ENCODE peak calls at places on chromosomes 4 and X, in five cellular contexts. X, U, Q, B and S are unnamed samples. For H3K36me3, the result is how much of the 10 kb centered on the place peaks cover.

GRCh38 chrX:15750611-15751159 is 12.6 kb downstream of the CA5B start:
- DNase-seq in X (no peak), U (no peak), Q (no peak), B (no peak), S (no peak)

GRCh38 chrX:40011483-40012038 is 86.2 kb downstream of the BCOR start:
- DNase-seq in X (no peak), U (no peak), Q (no peak), B (no peak), S (no peak)

GRCh38 chr4:92305148-92305877 is 1.5 kb downstream of the GRID2 start:
- DNase-seq in X (peak), U (peak), Q (peak), B (no peak), S (peak)

GRCh38 chrX:69995400-69996101 is 54.2 kb downstream of the AWAT2 start:
- DNase-seq in X (no peak), U (no peak), Q (no peak), B (no peak), S (no peak)

GRCh38 chr4:140151700-140152014 is 2.3 kb downstream of the MAML3 start:
- DNase-seq in X (peak), U (peak), Q (peak), B (peak), S (peak)

GRCh38 chr4:55758081-55758480 is 61.5 kb upstream of the EXOC1L start:
- DNase-seq in X (no peak), U (no peak), Q (no peak), B (no peak), S (no peak)

GRCh38 chrX:135521405-135522131 is 1.1 kb downstream of the INTS6L start:
- DNase-seq in X (peak), U (peak), Q (peak), B (peak), S (peak)

GRCh38 chr4:187071896-187072295 is 348.2 kb upstream of the FAT1 start:
- DNase-seq in X (no peak), U (no peak), Q (no peak), B (no peak), S (no peak)

GRCh38 chr4:97656034-97656720 is 487.1 kb downstream of the STPG2 start:
- DNase-seq in X (no peak), U (no peak), Q (peak), B (no peak), S (peak)

GRCh38 chr4:60173718-60174117 is 1026.4 kb upstream of the ADGRL3 start:
- DNase-seq in X (no peak), U (no peak), Q (no peak), B (no peak), S (no peak)

GRCh38 chr4:186831574-186831973 is 107.9 kb upstream of the FAT1 start:
- DNase-seq in X (no peak), U (no peak), Q (no peak), B (no peak), S (no peak)

GRCh38 chr4:7384929-7385890 is 49.5 kb downstream of the PSAPL1 start:
- DNase-seq in X (no peak), U (no peak), Q (no peak), B (no peak), S (no peak)

GRCh38 chr4:173399016-173399415 is at the start of gene SCRG1:
- DNase-seq in X (peak), U (no peak), Q (no peak), B (no peak), S (no peak)

GRCh38 chr4:8917321-8917811 is 45.7 kb upstream of the HMX1 start:
- DNase-seq in X (no peak), U (no peak), Q (no peak), B (peak), S (no peak)

GRCh38 chrX:120457766-120458180 is 11.3 kb downstream of the LAMP2 start:
- DNase-seq in X (no peak), U (no peak), Q (peak), B (no peak), S (no peak)

GRCh38 chr4:5050520-5050955 is 742 bp upstream of the STK32B start:
- DNase-seq in X (peak), U (peak), Q (peak), B (peak), S (peak)

GRCh38 chrX:120697053-120697452 is 67.2 kb upstream of the C1GALT1C1 start:
- DNase-seq in X (no peak), U (no peak), Q (no peak), B (no peak), S (no peak)

GRCh38 chr4:68373513-68373912 is 23.6 kb upstream of the YTHDC1 start:
- DNase-seq in X (peak), U (peak), Q (peak), B (no peak), S (peak)
- H3K4me3 ChIP-seq in X (peak), U (no peak), Q (peak), B (no peak), S (peak)

GRCh38 chrX:68838571-68838910 is 9.7 kb downstream of the EFNB1 start:
- DNase-seq in X (no peak), U (no peak), Q (no peak), B (no peak), S (no peak)
- H3K36me3 ChIP-seq in X (under half), U (under half), Q (under half), B (under half), S (under half)

DNA sequence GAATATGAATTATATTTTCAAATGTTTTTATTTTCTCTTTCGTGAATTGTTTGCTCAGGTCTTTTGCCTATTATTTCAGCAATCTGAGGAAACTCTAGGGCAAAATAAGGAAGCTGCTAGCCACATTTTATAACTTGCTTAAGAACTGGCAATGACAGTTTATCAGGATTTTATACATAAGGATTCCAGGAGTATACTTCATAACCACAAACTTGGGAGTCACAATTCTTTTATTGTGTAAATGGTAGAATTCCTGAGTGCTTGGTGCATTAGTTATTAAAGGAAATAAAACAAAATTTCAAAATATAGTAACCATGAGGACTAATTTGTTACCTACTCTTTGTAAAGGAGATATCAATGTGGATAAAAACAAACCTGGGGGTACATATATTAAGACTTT is 54.4 kb downstream of the PALLD start:
- DNase-seq in X (no peak), U (no peak), Q (peak), B (no peak), S (no peak)
- H3K4me3 ChIP-seq in X (no peak), U (no peak), Q (no peak), B (no peak), S (no peak)

DNA sequence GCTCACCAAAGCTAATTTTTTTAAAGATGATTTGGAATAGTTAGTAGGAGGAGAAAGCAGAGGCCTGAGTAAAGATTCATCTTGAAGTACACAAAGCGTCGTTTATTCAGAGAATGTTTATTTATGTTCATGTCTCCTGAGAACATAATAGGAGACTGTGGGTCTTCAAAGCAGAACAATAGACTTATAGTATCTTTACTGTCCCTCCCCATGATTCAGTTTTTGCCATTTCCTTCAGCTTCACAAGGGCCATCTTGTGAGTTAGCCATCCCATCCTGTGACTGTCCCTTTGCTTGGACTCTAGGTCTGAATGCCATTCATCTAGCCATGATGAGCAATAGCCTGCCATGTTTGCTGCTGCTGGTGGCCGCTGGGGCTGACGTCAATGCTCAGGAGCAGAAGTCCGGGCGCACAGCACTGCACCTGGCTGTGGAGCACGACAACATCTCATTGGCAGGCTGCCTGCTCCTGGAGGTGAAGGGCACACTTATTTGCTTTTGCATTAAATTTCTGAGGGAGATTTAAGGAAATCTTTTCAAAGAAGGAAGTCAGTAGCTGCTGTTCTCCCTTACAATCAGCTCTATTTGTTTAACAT is 105.8 kb downstream of the NFKB1 start:
- DNase-seq in X (no peak), U (no peak), Q (no peak), B (no peak), S (no peak)
- H3K36me3 ChIP-seq in X (half or more), U (under half), Q (under half), B (under half), S (half or more)

GRCh38 chrX:153689654-153690465 is 2.1 kb downstream of the SLC6A8 start:
- DNase-seq in X (no peak), U (no peak), Q (no peak), B (peak), S (no peak)
- H3K4me3 ChIP-seq in X (peak), U (no peak), Q (peak), B (peak), S (peak)

GRCh38 chrX:310621-311155 is 7.9 kb downstream of the GTPBP6 start:
- DNase-seq in X (no peak), U (no peak), Q (no peak), B (no peak), S (peak)

GRCh38 chrX:314049-314448 is 4.5 kb downstream of the GTPBP6 start:
- DNase-seq in X (peak), U (no peak), Q (no peak), B (no peak), S (no peak)

GRCh38 chrX:311156-312129 is 7.2 kb downstream of the GTPBP6 start:
- DNase-seq in X (no peak), U (no peak), Q (no peak), B (no peak), S (peak)

GRCh38 chrX:313546-313945 is 5.0 kb downstream of the GTPBP6 start:
- DNase-seq in X (peak), U (no peak), Q (no peak), B (no peak), S (no peak)

DNA sequence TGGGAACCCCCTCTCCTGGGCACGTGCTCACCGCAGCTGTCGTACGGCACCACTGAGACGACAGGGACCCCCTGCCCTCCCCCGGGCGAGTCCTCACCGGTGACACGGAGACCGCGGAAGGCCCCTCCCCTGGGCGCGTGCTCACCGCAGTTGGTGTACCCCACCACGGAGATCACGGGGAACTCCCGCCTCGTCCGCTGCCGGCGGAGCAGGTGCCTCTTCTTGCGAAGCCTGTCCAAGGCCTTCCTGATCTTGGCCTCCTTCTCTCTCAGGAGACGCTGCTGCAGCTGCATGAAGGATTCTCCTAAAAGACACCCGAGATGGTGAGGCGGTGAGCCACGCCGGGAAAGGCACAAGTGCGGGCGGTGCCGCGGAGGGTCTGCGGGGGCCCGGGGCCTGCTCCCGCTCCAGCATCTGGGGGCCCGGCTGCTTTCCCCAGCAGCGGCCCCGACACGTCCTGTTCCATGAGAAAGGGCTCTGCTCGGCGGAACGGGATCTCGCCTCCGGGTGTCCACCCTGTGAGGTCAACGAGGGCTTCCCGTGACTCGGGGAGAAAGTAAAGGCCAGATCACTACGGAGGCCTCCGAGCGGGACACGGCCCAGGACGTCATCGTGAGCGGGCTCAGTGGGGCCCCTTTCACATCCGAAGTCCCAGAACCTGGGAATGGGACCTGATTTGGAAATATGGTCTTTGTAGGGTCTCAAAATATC is 5.8 kb downstream of the GTPBP6 start:
- DNase-seq in X (peak), U (no peak), Q (no peak), B (no peak), S (no peak)
- H3K36me3 ChIP-seq in X (half or more), U (under half), Q (under half), B (half or more), S (under half)

DNA sequence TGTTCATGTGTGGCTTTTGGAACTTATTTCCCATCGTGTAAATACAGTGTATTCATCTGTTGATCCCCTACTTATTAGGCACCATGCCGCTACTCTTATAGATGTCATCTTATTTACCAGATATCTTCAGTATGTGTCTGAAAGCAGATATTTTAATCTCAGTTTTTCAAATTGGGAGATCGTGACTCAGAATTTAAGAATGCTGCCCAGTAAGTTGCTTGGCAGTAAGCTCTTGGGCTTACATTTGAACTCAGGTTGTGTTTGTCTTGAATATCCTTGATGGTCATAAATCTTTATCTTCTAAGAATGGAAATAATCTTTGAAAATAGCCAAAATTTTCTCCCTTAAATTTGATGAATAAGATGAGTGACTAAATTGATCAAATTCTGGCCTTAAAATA is 45.9 kb upstream of the RPA4 start:
- DNase-seq in X (no peak), U (no peak), Q (peak), B (no peak), S (no peak)
- H3K4me3 ChIP-seq in X (no peak), U (no peak), Q (no peak), B (no peak), S (no peak)

GRCh38 chr4:38003628-38004027 is 43.4 kb downstream of the PTTG2 start:
- DNase-seq in X (no peak), U (no peak), Q (no peak), B (no peak), S (no peak)

GRCh38 chr4:38004062-38004461 is 43.9 kb downstream of the PTTG2 start:
- DNase-seq in X (no peak), U (no peak), Q (peak), B (no peak), S (no peak)

GRCh38 chr4:38001927-38002326 is 41.7 kb downstream of the PTTG2 start:
- DNase-seq in X (no peak), U (no peak), Q (no peak), B (no peak), S (no peak)

GRCh38 chr4:38002451-38003071 is 42.4 kb downstream of the PTTG2 start:
- DNase-seq in X (no peak), U (no peak), Q (peak), B (no peak), S (no peak)

DNA sequence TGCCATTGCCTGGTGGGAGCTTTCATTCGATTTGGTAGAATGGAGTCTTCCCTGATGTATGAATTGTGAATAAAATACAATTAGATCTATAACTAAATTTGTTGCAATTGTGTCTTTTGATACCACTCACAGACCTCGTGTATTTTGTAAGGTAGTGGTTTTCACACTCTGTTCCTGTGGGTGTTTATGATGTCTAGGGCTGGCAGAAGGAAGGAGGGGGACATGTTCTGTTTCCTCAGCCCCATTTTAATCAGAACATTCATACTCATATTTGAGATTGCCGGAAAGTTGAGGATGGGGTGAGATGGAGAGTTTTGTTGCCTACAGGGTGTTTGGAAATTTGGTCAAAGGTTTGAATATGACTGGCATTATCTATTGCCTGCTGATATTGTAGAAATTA is 42.9 kb downstream of the PTTG2 start:
- DNase-seq in X (no peak), U (no peak), Q (no peak), B (no peak), S (no peak)
- H3K36me3 ChIP-seq in X (under half), U (under half), Q (under half), B (under half), S (under half)

GRCh38 chr4:158172558-158173258 is at the start of gene GASK1B:
- DNase-seq in X (no peak), U (no peak), Q (peak), B (peak), S (peak)

GRCh38 chr4:158169931-158170690 is 2.7 kb downstream of the GASK1B start:
- DNase-seq in X (no peak), U (no peak), Q (peak), B (no peak), S (no peak)

GRCh38 chr4:158172196-158172557 is 648 bp downstream of the GASK1B start:
- DNase-seq in X (no peak), U (no peak), Q (peak), B (no peak), S (no peak)

GRCh38 chr4:158170691-158171455 is 2.0 kb downstream of the GASK1B start:
- DNase-seq in X (peak), U (peak), Q (no peak), B (peak), S (peak)

GRCh38 chr4:158171456-158171790 is 1.4 kb downstream of the GASK1B start:
- DNase-seq in X (no peak), U (no peak), Q (no peak), B (no peak), S (no peak)
- H3K4me3 ChIP-seq in X (peak), U (peak), Q (no peak), B (no peak), S (peak)

GRCh38 chr4:1230971-1231636 is 17.8 kb downstream of the CTBP1 start:
- DNase-seq in X (no peak), U (no peak), Q (no peak), B (no peak), S (no peak)
- H3K36me3 ChIP-seq in X (half or more), U (under half), Q (under half), B (half or more), S (under half)